ENCODE peak calls at places on chromosome 13, in six cellular contexts. One of them, this sample, is unnamed.

GRCh38 chr13:36450534-36450933 is 18.2 kb downstream of the CCNA1 start:
- DNase-seq in GM23338: no peak
- DNase-seq in A549: no peak
- DNase-seq in fibroblast of lung: no peak
- DNase-seq in SK-N-SH: no peak
- DNase-seq in GM23248: no peak
- DNase-seq in this sample: no peak

GRCh38 chr13:41056996-41057711 is 4.2 kb upstream of the WBP4 start:
- DNase-seq in GM23338: no peak
- DNase-seq in A549: no peak
- DNase-seq in fibroblast of lung: no peak
- DNase-seq in SK-N-SH: no peak
- DNase-seq in GM23248: no peak
- DNase-seq in this sample: no peak

GRCh38 chr13:43140985-43141384 is 117.6 kb downstream of the DNAJC15 start:
- DNase-seq in GM23338: peak
- DNase-seq in A549: no peak
- DNase-seq in fibroblast of lung: no peak
- DNase-seq in SK-N-SH: no peak
- DNase-seq in GM23248: no peak
- DNase-seq in this sample: no peak

GRCh38 chr13:80340643-80341097 is 256 bp downstream of the SPRY2 start:
- DNase-seq in GM23338: no peak
- DNase-seq in A549: peak
- DNase-seq in fibroblast of lung: peak
- DNase-seq in SK-N-SH: no peak
- DNase-seq in GM23248: peak
- DNase-seq in this sample: no peak

GRCh38 chr13:39455534-39456175 is 147.3 kb downstream of the LHFPL6 start:
- DNase-seq in GM23338: no peak
- DNase-seq in A549: no peak
- DNase-seq in fibroblast of lung: peak
- DNase-seq in SK-N-SH: peak
- DNase-seq in GM23248: no peak
- DNase-seq in this sample: no peak

GRCh38 chr13:105165449-105166125 is 1369.9 kb downstream of the EFNB2 start:
- DNase-seq in GM23338: no peak
- DNase-seq in A549: no peak
- DNase-seq in fibroblast of lung: no peak
- DNase-seq in SK-N-SH: no peak
- DNase-seq in GM23248: no peak
- DNase-seq in this sample: no peak

GRCh38 chr13:100636441-100636840 is 38.2 kb downstream of the TMTC4 start:
- DNase-seq in GM23338: no peak
- DNase-seq in A549: no peak
- DNase-seq in fibroblast of lung: no peak
- DNase-seq in SK-N-SH: no peak
- DNase-seq in GM23248: no peak
- DNase-seq in this sample: no peak

GRCh38 chr13:43767351-43767901 is 19.3 kb downstream of the ENOX1 start:
- DNase-seq in GM23338: no peak
- DNase-seq in A549: no peak
- DNase-seq in fibroblast of lung: peak
- DNase-seq in SK-N-SH: peak
- DNase-seq in GM23248: peak
- DNase-seq in this sample: no peak

GRCh38 chr13:100490692-100491091 is 97.9 kb downstream of the GGACT start:
- DNase-seq in GM23338: peak
- DNase-seq in A549: no peak
- DNase-seq in fibroblast of lung: no peak
- DNase-seq in SK-N-SH: no peak
- DNase-seq in GM23248: no peak
- DNase-seq in this sample: no peak

GRCh38 chr13:73832203-73832602 is 302.0 kb downstream of the KLF12 start:
- DNase-seq in GM23338: no peak
- DNase-seq in A549: peak
- DNase-seq in fibroblast of lung: no peak
- DNase-seq in SK-N-SH: no peak
- DNase-seq in GM23248: no peak
- DNase-seq in this sample: no peak

GRCh38 chr13:55577082-55577846 is 1563.5 kb upstream of the PRR20A start:
- DNase-seq in GM23338: peak
- DNase-seq in A549: no peak
- DNase-seq in fibroblast of lung: no peak
- DNase-seq in SK-N-SH: no peak
- DNase-seq in GM23248: no peak
- DNase-seq in this sample: no peak

GRCh38 chr13:24802074-24802473 is 38.1 kb downstream of the RNF17 start:
- DNase-seq in GM23338: no peak
- DNase-seq in A549: peak
- DNase-seq in fibroblast of lung: peak
- DNase-seq in SK-N-SH: no peak
- DNase-seq in GM23248: peak
- DNase-seq in this sample: no peak

GRCh38 chr13:44406617-44407016 is 33.0 kb downstream of the SERP2 start:
- DNase-seq in GM23338: no peak
- DNase-seq in A549: no peak
- DNase-seq in fibroblast of lung: no peak
- DNase-seq in SK-N-SH: no peak
- DNase-seq in GM23248: no peak
- DNase-seq in this sample: no peak

GRCh38 chr13:80196756-80197155 is 144.2 kb downstream of the SPRY2 start:
- DNase-seq in GM23338: no peak
- DNase-seq in A549: no peak
- DNase-seq in fibroblast of lung: no peak
- DNase-seq in SK-N-SH: no peak
- DNase-seq in GM23248: peak
- DNase-seq in this sample: no peak

GRCh38 chr13:33372251-33372919 is 86.8 kb upstream of the STARD13 start:
- DNase-seq in GM23338: no peak
- DNase-seq in A549: no peak
- DNase-seq in fibroblast of lung: no peak
- DNase-seq in SK-N-SH: no peak
- DNase-seq in GM23248: peak
- DNase-seq in this sample: no peak

GRCh38 chr13:95643814-95644598 is 500 bp downstream of the DZIP1 start:
- DNase-seq in GM23338: peak
- DNase-seq in A549: peak
- DNase-seq in fibroblast of lung: peak
- DNase-seq in SK-N-SH: peak
- DNase-seq in GM23248: peak
- DNase-seq in this sample: no peak

GRCh38 chr13:87999791-88000190 is 328.6 kb downstream of the SLITRK5 start:
- DNase-seq in GM23338: peak
- DNase-seq in A549: no peak
- DNase-seq in fibroblast of lung: peak
- DNase-seq in SK-N-SH: no peak
- DNase-seq in GM23248: peak
- DNase-seq in this sample: no peak

GRCh38 chr13:43285891-43286602 is 262.7 kb downstream of the DNAJC15 start:
- DNase-seq in GM23338: no peak
- DNase-seq in A549: no peak
- DNase-seq in fibroblast of lung: peak
- DNase-seq in SK-N-SH: no peak
- DNase-seq in GM23248: peak
- DNase-seq in this sample: no peak

GRCh38 chr13:38394777-38395504 is 45.3 kb downstream of the UFM1 start:
- DNase-seq in GM23338: no peak
- DNase-seq in A549: no peak
- DNase-seq in fibroblast of lung: no peak
- DNase-seq in SK-N-SH: no peak
- DNase-seq in GM23248: peak
- DNase-seq in this sample: no peak

GRCh38 chr13:74794582-74794981 is 660.4 kb upstream of the KLF12 start:
- DNase-seq in GM23338: peak
- DNase-seq in A549: no peak
- DNase-seq in fibroblast of lung: peak
- DNase-seq in SK-N-SH: no peak
- DNase-seq in GM23248: peak
- DNase-seq in this sample: no peak

GRCh38 chr13:110176431-110176830 is 130.5 kb downstream of the COL4A1 start:
- DNase-seq in GM23338: no peak
- DNase-seq in A549: no peak
- DNase-seq in fibroblast of lung: no peak
- DNase-seq in SK-N-SH: no peak
- DNase-seq in GM23248: no peak
- DNase-seq in this sample: no peak

GRCh38 chr13:30857018-30857417 is 49.1 kb upstream of the MEDAG start:
- DNase-seq in GM23338: no peak
- DNase-seq in A549: no peak
- DNase-seq in fibroblast of lung: no peak
- DNase-seq in SK-N-SH: no peak
- DNase-seq in GM23248: no peak
- DNase-seq in this sample: no peak

GRCh38 chr13:30859326-30859725 is 46.7 kb upstream of the MEDAG start:
- DNase-seq in GM23338: no peak
- DNase-seq in A549: no peak
- DNase-seq in fibroblast of lung: no peak
- DNase-seq in SK-N-SH: no peak
- DNase-seq in GM23248: no peak
- DNase-seq in this sample: no peak

GRCh38 chr13:30855569-30855968 is 50.5 kb upstream of the MEDAG start:
- DNase-seq in GM23338: no peak
- DNase-seq in A549: no peak
- DNase-seq in fibroblast of lung: no peak
- DNase-seq in SK-N-SH: no peak
- DNase-seq in GM23248: no peak
- DNase-seq in this sample: no peak

GRCh38 chr13:30856004-30856790 is 49.9 kb upstream of the MEDAG start:
- DNase-seq in GM23338: no peak
- DNase-seq in A549: no peak
- DNase-seq in fibroblast of lung: no peak
- DNase-seq in SK-N-SH: no peak
- DNase-seq in GM23248: no peak
- DNase-seq in this sample: no peak

DNA sequence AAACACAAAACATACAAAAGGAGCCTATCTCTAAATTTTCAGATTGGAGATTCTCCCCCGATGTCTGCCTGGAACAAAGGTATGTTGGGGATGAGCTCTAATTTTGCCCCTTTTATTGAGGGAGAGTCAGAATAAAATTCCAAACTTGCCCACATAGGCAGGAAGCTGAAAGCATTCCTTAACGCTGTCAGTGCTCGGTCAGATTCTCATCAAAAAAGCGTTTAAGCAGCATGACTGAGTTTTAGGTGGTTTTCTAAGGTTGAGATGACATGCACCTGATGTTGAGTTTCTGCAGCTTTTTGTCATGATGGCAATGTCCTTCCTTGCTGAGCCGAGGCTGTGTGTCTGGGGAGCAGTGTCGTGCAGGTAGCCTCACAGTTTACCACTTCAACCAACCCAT is 48.4 kb upstream of the MEDAG start:
- DNase-seq in GM23338: no peak
- DNase-seq in A549: no peak
- DNase-seq in fibroblast of lung: no peak
- DNase-seq in SK-N-SH: no peak
- DNase-seq in GM23248: no peak
- DNase-seq in this sample: no peak
- H3K4me2 ChIP-seq in GM23338: no peak
- H3K4me2 ChIP-seq in A549: no peak
- H3K4me2 ChIP-seq in fibroblast of lung: no peak
- H3K4me2 ChIP-seq in SK-N-SH: no peak
- H3K4me2 ChIP-seq in GM23248: no peak
- H3K4me2 ChIP-seq in this sample: no peak

DNA sequence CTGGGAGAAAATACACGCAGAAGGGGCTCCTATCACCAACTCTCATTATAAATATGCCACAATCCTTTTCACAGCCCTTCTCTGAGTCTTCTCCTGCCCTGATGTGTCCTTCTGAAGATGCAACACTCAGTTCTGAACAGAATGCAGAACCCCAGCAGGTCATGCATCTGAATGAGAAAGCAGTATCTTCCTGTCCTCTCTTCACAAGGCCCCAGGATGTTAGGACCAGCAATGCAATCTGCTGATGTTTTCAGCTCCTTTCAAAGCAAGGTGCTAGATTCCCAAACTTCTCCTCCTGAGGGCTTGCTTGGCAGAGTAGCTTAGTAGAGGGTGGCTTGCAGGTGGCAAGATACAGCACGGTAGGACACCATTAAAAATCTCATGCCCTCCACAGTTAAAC is 22.3 kb upstream of the DOCK9 start:
- DNase-seq in GM23338: no peak
- DNase-seq in A549: no peak
- DNase-seq in fibroblast of lung: no peak
- DNase-seq in SK-N-SH: no peak
- DNase-seq in GM23248: no peak
- DNase-seq in this sample: no peak
- H3K4me2 ChIP-seq in GM23338: peak
- H3K4me2 ChIP-seq in A549: no peak
- H3K4me2 ChIP-seq in fibroblast of lung: no peak
- H3K4me2 ChIP-seq in SK-N-SH: no peak
- H3K4me2 ChIP-seq in GM23248: no peak
- H3K4me2 ChIP-seq in this sample: no peak

DNA sequence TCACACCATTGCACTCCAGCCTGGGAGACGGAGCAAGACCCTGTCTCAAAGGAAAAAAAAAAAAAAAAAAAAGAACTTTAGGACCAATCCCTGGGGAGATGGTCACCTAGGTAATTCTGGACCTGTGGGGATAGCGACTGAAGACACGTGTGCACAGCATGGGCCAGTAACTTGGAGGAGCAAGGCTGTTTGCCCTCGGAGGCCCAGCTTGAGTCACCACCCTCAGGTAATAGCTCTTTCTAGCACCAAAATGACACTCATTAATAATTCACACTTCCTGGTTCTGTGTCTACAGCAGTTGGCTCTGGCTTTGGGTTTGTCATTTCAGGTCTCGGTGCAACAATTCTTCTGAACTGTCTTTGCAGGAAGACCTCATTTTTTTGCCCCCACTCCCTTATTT is 4.0 kb upstream of the ATP11A start:
- DNase-seq in GM23338: no peak
- DNase-seq in A549: no peak
- DNase-seq in fibroblast of lung: no peak
- DNase-seq in SK-N-SH: no peak
- DNase-seq in GM23248: no peak
- DNase-seq in this sample: no peak
- H3K4me2 ChIP-seq in GM23338: no peak
- H3K4me2 ChIP-seq in A549: no peak
- H3K4me2 ChIP-seq in fibroblast of lung: no peak
- H3K4me2 ChIP-seq in SK-N-SH: no peak
- H3K4me2 ChIP-seq in GM23248: no peak
- H3K4me2 ChIP-seq in this sample: no peak

DNA sequence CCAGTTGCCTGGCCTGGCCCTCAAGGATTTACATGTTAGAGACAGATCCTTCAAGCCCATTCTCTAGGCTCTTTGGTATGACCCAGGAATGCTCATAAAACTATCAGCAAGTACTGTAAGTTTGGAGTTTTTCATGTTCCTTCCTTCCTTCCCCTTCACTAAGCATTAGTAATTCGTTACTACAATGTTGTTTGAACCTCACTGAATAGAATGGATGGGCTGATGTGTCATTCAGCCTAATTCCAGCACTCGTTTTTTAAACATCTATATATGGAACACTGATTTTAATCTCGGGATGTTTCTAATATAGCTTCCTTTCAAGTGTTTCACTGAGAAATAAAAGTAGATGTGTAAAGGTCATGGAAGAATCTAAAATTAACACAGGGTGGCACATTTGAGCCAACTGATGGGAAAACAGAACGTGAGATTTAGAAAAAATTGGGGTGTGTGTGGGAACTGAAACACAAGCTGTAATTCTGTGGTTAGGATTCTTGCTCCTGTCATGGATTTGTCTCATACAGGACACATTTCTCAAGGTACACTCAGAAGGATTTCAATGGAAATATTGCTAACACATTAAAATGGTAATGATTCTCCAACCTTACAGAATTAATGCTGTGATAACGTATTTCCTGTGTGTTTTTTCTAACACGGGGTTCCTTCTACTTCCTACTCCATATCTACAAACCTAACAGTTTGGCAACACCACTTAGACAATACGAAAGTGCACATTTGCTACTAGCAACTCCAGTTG is 93.4 kb downstream of the FLT1 start:
- DNase-seq in GM23338: no peak
- DNase-seq in A549: no peak
- DNase-seq in fibroblast of lung: peak
- DNase-seq in SK-N-SH: no peak
- DNase-seq in GM23248: peak
- DNase-seq in this sample: no peak
- H3K4me2 ChIP-seq in GM23338: no peak
- H3K4me2 ChIP-seq in A549: no peak
- H3K4me2 ChIP-seq in fibroblast of lung: peak
- H3K4me2 ChIP-seq in SK-N-SH: peak
- H3K4me2 ChIP-seq in GM23248: peak
- H3K4me2 ChIP-seq in this sample: no peak